ENCODE peak calls at places on chromosomes 5 and 9, in seven cellular contexts. H is KBM-7; B is nucleus accumbens; X is left colon; S is left ventricle myocardium inferior; F is activated CD4-positive, alpha-beta memory T cell treated with anti-CD3 and anti-CD28 coated beads, Interleukin-2, amount 10 ng/mL, durations not matched to agents 7 days and 5 days; K is activated CD4-positive, alpha-beta T cell treated with anti-CD3 and anti-CD28 coated beads, Interleukin-2, amount 10 ng/mL, durations not matched to agents 7 days and 5 days. O is an unnamed sample.

GRCh38 chr5:75622564-75622963 is 11.3 kb downstream of the ANKDD1B start:
- DNase-seq in K (no peak), S (no peak), H (no peak), F (no peak), X (peak), B (no peak), O (no peak)

GRCh38 chr5:41193462-41194166 is 19.7 kb downstream of the C6 start:
- DNase-seq in B (peak), S (peak), K (no peak), H (no peak), X (peak), F (no peak), O (peak)

GRCh38 chr5:124803617-124804331 is 57.3 kb upstream of the ZNF608 start:
- DNase-seq in H (no peak), X (no peak), F (no peak), K (no peak), S (no peak), B (no peak), O (no peak)

GRCh38 chr5:65721050-65721774 is 697 bp downstream of the SGTB start:
- DNase-seq in S (peak), X (peak), H (peak), B (peak), F (no peak), K (peak), O (peak)

GRCh38 chr5:154568597-154568996 is 90.6 kb upstream of the HAND1 start:
- DNase-seq in X (no peak), K (no peak), F (no peak), H (no peak), B (no peak), S (no peak), O (no peak)

GRCh38 chr9:129436751-129437625 is 183.9 kb downstream of the C9orf50 start:
- DNase-seq in H (peak), X (peak), S (peak), F (no peak), K (peak), B (peak), O (peak)

GRCh38 chr9:1100945-1101344 is 50.8 kb downstream of the DMRT2 start:
- DNase-seq in S (peak), B (no peak), F (no peak), H (peak), X (peak), K (no peak), O (peak)

GRCh38 chr9:93276973-93277372 is 93.0 kb downstream of the WNK2 start:
- DNase-seq in X (no peak), H (no peak), F (peak), B (no peak), K (no peak), S (no peak), O (no peak)

GRCh38 chr9:122350577-122351355 is 20.1 kb upstream of the PTGS1 start:
- DNase-seq in B (peak), H (peak), K (peak), X (peak), F (peak), S (peak), O (peak)

GRCh38 chr5:55141945-55142690 is 17.9 kb upstream of the GPX8 start:
- DNase-seq in B (no peak), X (no peak), S (no peak), F (peak), H (no peak), K (peak), O (no peak)

GRCh38 chr5:94969174-94969573 is 315.7 kb downstream of the MCTP1 start:
- DNase-seq in B (no peak), S (no peak), F (no peak), K (no peak), H (peak), X (no peak), O (no peak)

GRCh38 chr5:14871084-14871572 is 450 bp downstream of the ANKH start:
- DNase-seq in K (peak), S (peak), X (peak), F (peak), B (peak), H (peak), O (peak)

GRCh38 chr5:178454821-178455479 is 135.2 kb downstream of the COL23A1 start:
- DNase-seq in X (no peak), S (no peak), F (no peak), H (no peak), K (no peak), B (no peak), O (no peak)

GRCh38 chr5:152349683-152350526 is 55.2 kb downstream of the NMUR2 start:
- DNase-seq in H (peak), K (peak), X (peak), S (peak), F (peak), B (no peak), O (peak)

GRCh38 chr9:89639367-89639795 is 34.6 kb downstream of the GADD45G start:
- DNase-seq in F (no peak), H (no peak), K (no peak), S (peak), X (no peak), B (peak), O (peak)

GRCh38 chr5:34007116-34007674 is 655 bp downstream of the AMACR start:
- DNase-seq in F (no peak), K (no peak), X (peak), S (no peak), B (peak), H (no peak), O (peak)

GRCh38 chr9:87149794-87150193 is 202.5 kb upstream of the GAS1 start:
- DNase-seq in S (no peak), K (no peak), F (no peak), X (no peak), H (no peak), B (no peak), O (no peak)

GRCh38 chr5:146466521-146467349 is 19.6 kb downstream of the TCERG1 start:
- DNase-seq in F (no peak), K (no peak), B (no peak), S (no peak), X (no peak), H (no peak), O (no peak)

GRCh38 chr5:56735845-56736641 is 79.3 kb upstream of the MAP3K1 start:
- DNase-seq in S (no peak), H (peak), K (peak), F (peak), X (peak), B (no peak), O (no peak)

GRCh38 chr5:122312670-122312988 is 592 bp downstream of the SNCAIP start:
- DNase-seq in K (no peak), H (no peak), F (no peak), S (peak), X (peak), B (peak), O (no peak)

GRCh38 chr5:37983463-37983862 is 143.6 kb upstream of the GDNF start:
- DNase-seq in F (no peak), B (no peak), H (no peak), S (no peak), X (no peak), K (no peak), O (no peak)

GRCh38 chr5:68433921-68434879 is 218.6 kb downstream of the PIK3R1 start:
- DNase-seq in K (peak), H (peak), B (peak), F (peak), X (peak), S (peak), O (peak)

GRCh38 chr5:141506381-141507155 is 17.7 kb downstream of the PCDHGC5 start:
- DNase-seq in F (no peak), S (no peak), H (no peak), X (no peak), B (no peak), K (no peak), O (no peak)

GRCh38 chr9:130201399-130201873 is 29.2 kb downstream of the NCS1 start:
- DNase-seq in S (no peak), K (no peak), B (no peak), X (no peak), F (no peak), H (no peak), O (no peak)